ENCODE peak calls at places on chromosomes 6 and 20, in five cellular contexts. D is IMR-90, O is left lung, Q is mammary epithelial cell, I is mucosa of descending colon. Y is an unnamed sample.
A peak's percentile ranks its signal among the peaks of the same experiment; 100 is the strongest.

GRCh38 chr6:38058022-38058421 is 238.5 kb downstream of the ZFAND3 start:
- DNase-seq in I (no peak), D (peak; percentile 78), O (no peak), Q (peak; percentile 96), Y (no peak)

GRCh38 chr6:72553531-72554202 is 68.2 kb upstream of the KCNQ5 start:
- DNase-seq in Q (peak; percentile 91), O (no peak), I (no peak), D (peak; percentile 93), Y (no peak)

GRCh38 chr20:1997483-1998192 is 3.8 kb upstream of the PDYN start:
- DNase-seq in D (no peak), Q (no peak), I (no peak), O (no peak), Y (no peak)

GRCh38 chr6:1436334-1437306 is 47.2 kb downstream of the FOXF2 start:
- DNase-seq in I (no peak), D (peak; percentile 72), O (no peak), Q (peak; percentile 62), Y (peak; percentile 15)

GRCh38 chr6:108564178-108564577 is 3.5 kb downstream of the FOXO3 start:
- DNase-seq in D (peak; percentile 98), Q (peak; percentile 93), I (no peak), O (no peak), Y (peak; percentile 57)

GRCh38 chr6:36627801-36628246 is 33.7 kb downstream of the SRSF3 start:
- DNase-seq in I (peak; percentile 83), Q (peak; percentile 74), D (peak; percentile 91), O (no peak), Y (no peak)

GRCh38 chr6:167087857-167088256 is 35.0 kb upstream of the CCR6 start:
- DNase-seq in Q (no peak), I (no peak), D (no peak), O (no peak), Y (no peak)

GRCh38 chr20:15831201-15831600 is 742.0 kb downstream of the KIF16B start:
- DNase-seq in I (no peak), D (no peak), O (no peak), Q (peak; percentile 83), Y (no peak)

GRCh38 chr6:169156108-169156821 is 97.4 kb downstream of the THBS2 start:
- DNase-seq in I (no peak), O (peak; percentile 46), Q (no peak), D (peak; percentile 71), Y (no peak)

GRCh38 chr6:116251568-116252384 is 2.1 kb downstream of the TSPYL4 start:
- DNase-seq in Q (peak; percentile 42), O (no peak), I (no peak), D (peak; percentile 80), Y (no peak)

GRCh38 chr6:126661646-126662045 is 321.7 kb downstream of the CENPW start:
- DNase-seq in O (no peak), I (no peak), D (peak; percentile 87), Q (peak; percentile 14), Y (no peak)

GRCh38 chr6:920512-920911 is 227.6 kb upstream of the EXOC2 start:
- DNase-seq in O (no peak), I (no peak), Q (no peak), D (no peak), Y (no peak)

GRCh38 chr20:57498425-57499400 is 26.2 kb downstream of the CTCFL start:
- DNase-seq in O (no peak), Q (no peak), I (no peak), D (peak; percentile 7), Y (no peak)

GRCh38 chr20:3811421-3812258 is 8.7 kb upstream of the AP5S1 start:
- DNase-seq in Q (peak; percentile 99), D (peak; percentile 99), I (peak; percentile 99), O (peak; percentile 99), Y (no peak)

GRCh38 chr6:146864885-146865284 is 266.1 kb downstream of the ADGB start:
- DNase-seq in I (no peak), O (no peak), Q (no peak), D (no peak), Y (no peak)

GRCh38 chr6:109079981-109080380 is 14.7 kb downstream of the SESN1 start:
- DNase-seq in I (no peak), Q (no peak), D (no peak), O (no peak), Y (no peak)

GRCh38 chr6:21885532-21886089 is 292.1 kb downstream of the SOX4 start:
- DNase-seq in O (no peak), I (no peak), D (peak; percentile 85), Q (peak; percentile 79), Y (no peak)

GRCh38 chr6:83430606-83431544 is at the start of gene ME1:
- DNase-seq in I (peak; percentile 88), Q (peak; percentile 79), D (peak; percentile 86), O (peak; percentile 94), Y (no peak)

GRCh38 chr6:37077459-37078296 is 72.2 kb downstream of the FGD2 start:
- DNase-seq in D (peak; percentile 95), O (peak; percentile 83), Q (peak; percentile 54), I (peak; percentile 83), Y (no peak)

GRCh38 chr6:83097204-83097603 is 29.7 kb downstream of the DOP1A start:
- DNase-seq in Q (no peak), I (no peak), O (no peak), D (no peak), Y (no peak)

GRCh38 chr6:133396225-133396624 is 155.1 kb downstream of the EYA4 start:
- DNase-seq in O (no peak), I (no peak), D (no peak), Q (peak; percentile 5), Y (no peak)

DNA sequence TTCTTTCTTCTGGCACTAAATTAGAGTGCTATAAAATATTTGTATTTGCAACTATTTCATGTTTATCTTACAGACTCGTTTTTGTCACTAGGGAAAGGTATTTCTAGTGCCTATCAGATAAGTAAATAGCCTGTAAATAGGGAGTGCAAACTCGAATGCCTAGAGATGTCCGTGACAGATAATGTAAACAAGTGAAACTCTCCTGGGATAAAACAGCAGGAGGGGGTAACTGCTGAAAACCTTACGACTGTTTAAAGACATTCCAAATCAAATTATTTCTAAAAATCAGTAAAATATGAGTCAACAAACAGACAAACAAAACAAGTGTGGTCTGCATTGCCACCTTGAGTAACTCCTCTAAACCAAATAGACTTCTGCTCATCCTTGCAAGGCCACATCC is 932.1 kb downstream of the EYS start:
- DNase-seq in Q (no peak), I (no peak), D (no peak), O (no peak), Y (no peak)
- H3K4me3 ChIP-seq in Q (no peak overlapping the region), I (no peak overlapping the region), D (no peak overlapping the region), O (no peak overlapping the region), Y (no peak overlapping the region)

GRCh38 chr20:61861054-61861841 is 204.4 kb downstream of the TAF4 start:
- DNase-seq in D (no peak), I (no peak), Q (no peak), O (peak; percentile 55), Y (no peak)
- TF ChIP-seq CTCF in D (no peak), I (no peak), Q (no peak), O (no peak), Y (no peak)

GRCh38 chr6:62285612-62286469 is at the start of gene KHDRBS2:
- DNase-seq in I (peak; percentile 92), Q (peak; percentile 2), O (peak; percentile 93), D (no peak), Y (peak; percentile 30)
- H3K4me3 ChIP-seq in I (no peak within 1 kb of the TSS), Q (no peak within 1 kb of the TSS), O (peak within 1 kb of the TSS; percentile 53), D (no peak within 1 kb of the TSS), Y (peak within 1 kb of the TSS; percentile 61)

DNA sequence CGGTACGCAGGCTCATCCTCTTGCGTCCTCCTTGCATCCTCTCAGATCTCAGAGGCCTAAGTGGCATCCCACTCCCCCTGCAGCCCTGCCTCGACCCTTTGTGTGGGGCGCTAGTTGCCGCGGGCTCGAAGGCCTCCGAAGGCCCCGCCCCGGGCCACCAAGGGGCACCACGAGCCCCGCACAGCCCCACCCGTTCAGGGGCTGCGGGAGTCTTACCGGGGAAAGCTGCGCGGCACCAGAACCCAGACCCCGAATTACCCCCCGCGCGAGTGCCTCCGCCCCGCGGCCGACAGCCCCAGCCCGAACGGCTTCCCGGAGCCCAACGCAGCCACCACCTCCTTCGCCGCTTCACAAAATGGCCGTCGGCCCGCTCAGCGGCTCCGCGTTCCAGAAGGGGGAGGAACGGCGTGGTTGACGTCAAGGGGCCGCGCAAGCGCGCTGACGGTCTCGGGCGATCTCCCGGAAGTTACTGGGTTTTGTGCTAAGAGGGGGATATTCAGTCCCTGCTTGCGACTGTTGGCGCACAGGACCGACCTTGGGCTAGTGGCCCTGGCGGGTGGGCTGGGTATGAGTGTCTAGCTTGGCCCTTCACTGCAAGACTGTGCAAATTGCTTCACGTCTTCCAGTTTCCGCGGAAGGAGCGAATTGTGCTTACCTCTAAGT is at the start of the genes CPNE1 and RBM12:
- DNase-seq in I (peak; percentile 95), Q (peak; percentile 84), O (peak; percentile 98), D (peak; percentile 91), Y (peak; percentile 87)
- TF ChIP-seq CTCF in I (no peak), Q (no peak), O (no peak), D (no peak), Y (no peak)

GRCh38 chr6:20409427-20409971 is 7.8 kb downstream of the E2F3 start:
- DNase-seq in I (no peak), D (no peak), O (no peak), Q (no peak), Y (no peak)
- H3K4me3 ChIP-seq in I (no peak overlapping the region), D (no peak overlapping the region), O (no peak overlapping the region), Q (no peak overlapping the region), Y (peak overlapping the region; percentile 7)

DNA sequence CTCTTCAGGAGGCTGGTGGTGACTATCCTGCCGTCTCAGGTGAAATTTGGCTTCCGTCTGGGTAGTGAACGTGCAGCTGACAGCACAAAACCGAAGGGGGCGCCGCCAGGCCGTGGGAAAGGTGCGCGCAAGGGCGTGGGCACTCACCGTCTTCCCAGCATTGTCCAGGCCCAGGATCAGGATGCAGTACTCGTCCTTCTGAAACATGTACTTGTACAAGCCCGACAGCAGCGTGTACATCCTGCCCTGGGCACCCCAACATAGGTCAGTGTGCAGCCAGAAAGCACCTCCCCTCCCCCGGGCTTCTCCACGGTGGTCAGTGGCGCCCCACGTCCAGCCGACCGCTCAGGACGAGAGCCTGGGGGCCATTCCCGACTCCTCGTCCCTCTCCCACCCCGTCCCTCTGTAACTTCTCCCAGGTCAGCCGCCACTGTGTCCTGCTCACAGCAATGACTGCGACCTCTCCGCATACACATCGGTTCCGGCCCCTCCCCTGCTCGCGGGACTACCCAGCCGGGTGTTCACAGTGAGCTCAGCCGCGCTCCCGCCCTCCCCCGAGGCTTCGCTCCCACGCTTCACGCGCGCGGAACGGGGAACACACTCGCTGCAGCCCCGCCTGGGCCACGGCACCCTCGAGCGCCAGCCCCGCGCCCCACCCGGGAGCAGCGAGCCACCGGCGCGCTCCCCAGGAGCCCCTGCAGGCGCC is 771 bp downstream of the ARFRP1 start:
- DNase-seq in O (peak; percentile 85), I (peak; percentile 81), D (peak; percentile 35), Q (peak; percentile 59), Y (no peak)
- TF ChIP-seq CTCF in O (no peak), I (no peak), D (peak; percentile 25), Q (peak; percentile 39), Y (peak; percentile 89)

DNA sequence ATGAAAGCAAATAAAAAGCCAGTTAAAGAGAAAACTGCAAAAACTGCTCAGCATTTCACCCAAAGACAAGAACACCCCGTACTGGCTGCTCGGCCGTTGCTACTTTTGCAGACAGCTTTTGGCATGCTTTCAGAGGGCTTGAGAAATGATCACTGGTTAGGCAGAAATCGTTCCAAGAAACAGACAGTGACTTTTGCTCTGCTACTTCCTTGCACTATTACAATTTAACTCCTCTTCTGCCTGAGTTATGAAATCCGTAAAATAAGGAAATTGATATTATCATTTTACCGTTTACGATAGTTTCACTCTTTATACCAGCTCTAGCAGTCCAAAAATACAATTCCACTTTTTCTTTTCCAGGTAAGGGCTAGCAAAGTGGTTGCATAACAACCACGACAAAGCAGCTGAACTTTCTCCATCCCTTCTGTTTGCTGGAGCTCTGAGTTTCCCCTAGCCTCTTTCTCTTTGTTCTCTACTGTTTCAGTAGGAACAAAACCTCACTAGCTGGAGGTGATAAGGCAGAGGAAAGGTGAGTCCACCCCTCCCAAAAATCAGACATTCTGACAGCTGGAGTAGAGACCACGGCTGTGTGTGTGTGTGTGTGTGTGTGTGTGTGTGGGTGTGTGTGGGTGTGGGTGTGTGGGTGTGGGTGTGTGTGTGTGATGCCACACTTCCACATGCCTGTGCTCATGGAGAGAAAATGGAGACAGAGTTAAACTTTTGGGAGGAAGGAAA is 191.8 kb upstream of the RREB1 start:
- DNase-seq in O (no peak), I (no peak), Q (peak; percentile 12), D (peak; percentile 22), Y (no peak)
- H3K4me3 ChIP-seq in O (peak overlapping the region; percentile 9), I (no peak overlapping the region), Q (no peak overlapping the region), D (peak overlapping the region; percentile 5), Y (no peak overlapping the region)